ENCODE peak calls at places on chromosome 2, in ten cellular contexts. B is iris pigment epithelial cell; L is natural killer cell treated with Interleukin-12 subunit alpha and Interleukin-12 subunit beta and Interleukin-15 and Interleukin-18, amount 100 ng/mL, for 72 hours; R is NCI-H774; U is tibial nerve; Y is NCI-H460; Q is SK-N-SH; C is fibroblast of the conjunctiva; T is GM06990; D is CD4-positive, alpha-beta memory T cell. G is an unnamed sample.
A peak's percentile ranks its signal among the peaks of the same experiment; 100 is the strongest.

GRCh38 chr2:53403836-53404413 is 363.7 kb upstream of the CHAC2 start:
- DNase-seq in B (peak; percentile 76), L (no peak), R (no peak), U (no peak), Y (peak; percentile 33), Q (no peak), C (peak; percentile 3), T (no peak), D (no peak), G (no peak)

GRCh38 chr2:150485871-150486538 is 1.5 kb downstream of the RND3 start:
- DNase-seq in B (peak; percentile 87), L (no peak), R (peak; percentile 73), U (peak; percentile 64), Y (peak; percentile 66), Q (peak; percentile 71), C (peak; percentile 52), T (peak; percentile 25), D (no peak), G (peak; percentile 18)

GRCh38 chr2:60710707-60711106 is 45.4 kb upstream of the PAPOLG start:
- DNase-seq in B (peak; percentile 10), L (no peak), R (no peak), U (no peak), Y (no peak), Q (no peak), C (no peak), T (no peak), D (no peak), G (peak; percentile 21)

GRCh38 chr2:105919826-105920225 is 175.1 kb downstream of the NCK2 start:
- DNase-seq in B (peak; percentile 95), L (no peak), R (no peak), U (no peak), Y (no peak), Q (no peak), C (peak; percentile 37), T (no peak), D (peak; percentile 46), G (no peak)

GRCh38 chr2:1910562-1911256 is 166.4 kb upstream of the PXDN start:
- DNase-seq in B (no peak), L (no peak), R (no peak), U (no peak), Y (no peak), Q (peak; percentile 61), C (no peak), T (no peak), D (no peak), G (no peak)

GRCh38 chr2:20222769-20223344 is 2.1 kb downstream of the SDC1 start:
- DNase-seq in B (peak; percentile 20), L (no peak), R (no peak), U (no peak), Y (no peak), Q (no peak), C (no peak), T (no peak), D (no peak), G (no peak)

GRCh38 chr2:195531754-195532153 is 125.3 kb upstream of the SLC39A10 start:
- DNase-seq in B (no peak), L (no peak), R (no peak), U (no peak), Y (no peak), Q (no peak), C (no peak), T (no peak), D (no peak), G (no peak)

GRCh38 chr2:32627441-32627900 is 379 bp upstream of the TTC27 start:
- DNase-seq in B (peak; percentile 57), L (no peak), R (peak; percentile 29), U (no peak), Y (no peak), Q (peak; percentile 68), C (peak; percentile 5), T (no peak), D (no peak), G (peak; percentile 42)

GRCh38 chr2:141611143-141611571 is 519.7 kb downstream of the LRP1B start:
- DNase-seq in B (peak; percentile 51), L (no peak), R (no peak), U (no peak), Y (no peak), Q (no peak), C (no peak), T (no peak), D (no peak), G (no peak)

GRCh38 chr2:235419996-235420395 is 73.8 kb upstream of the AGAP1 start:
- DNase-seq in B (no peak), L (no peak), R (no peak), U (no peak), Y (no peak), Q (no peak), C (no peak), T (no peak), D (no peak), G (no peak)

GRCh38 chr2:26008851-26009566 is 24.9 kb upstream of the RAB10 start:
- DNase-seq in B (peak; percentile 86), L (no peak), R (no peak), U (no peak), Y (peak; percentile 92), Q (no peak), C (peak; percentile 61), T (no peak), D (no peak), G (peak; percentile 82)

GRCh38 chr2:1563084-1563857 is 150.0 kb downstream of the TPO start:
- DNase-seq in B (no peak), L (no peak), R (no peak), U (no peak), Y (no peak), Q (no peak), C (no peak), T (no peak), D (no peak), G (no peak)

GRCh38 chr2:202032841-202033316 is 776 bp upstream of the FZD7 start:
- DNase-seq in B (peak; percentile 67), L (no peak), R (no peak), U (peak; percentile 33), Y (peak; percentile 23), Q (no peak), C (no peak), T (no peak), D (peak; percentile 36), G (peak; percentile 79)

GRCh38 chr2:10331033-10331701 is 28.5 kb downstream of the HPCAL1 start:
- DNase-seq in B (no peak), L (peak; percentile 82), R (no peak), U (peak; percentile 22), Y (peak; percentile 73), Q (no peak), C (peak; percentile 40), T (peak; percentile 54), D (peak; percentile 68), G (peak; percentile 57)

G was measured in gastrocnemius medialis.